ENCODE peak calls at places on chromosomes 5 and 9, in seven cellular contexts. W, G, Z, M, P, V and U are unnamed samples.

GRCh38 chr9:126635661-126636439 is 22.1 kb downstream of the LMX1B start:
- DNase-seq in W (no peak), G (peak), Z (no peak), M (peak), P (no peak), V (no peak), U (no peak)

GRCh38 chr5:32115985-32116384 is 58.1 kb downstream of the GOLPH3 start:
- DNase-seq in W (no peak), G (peak), Z (no peak), M (no peak), P (no peak), V (no peak), U (no peak)

GRCh38 chr9:75185585-75186170 is 97.4 kb downstream of the OSTF1 start:
- DNase-seq in W (no peak), G (peak), Z (peak), M (peak), P (peak), V (peak), U (peak)

GRCh38 chr5:72302171-72302570 is 17.9 kb downstream of the MRPS27 start:
- DNase-seq in W (no peak), G (peak), Z (peak), M (peak), P (no peak), V (no peak), U (peak)

GRCh38 chr5:173468821-173469251 is 140.6 kb upstream of the STC2 start:
- DNase-seq in W (peak), G (no peak), Z (no peak), M (no peak), P (peak), V (peak), U (no peak)

GRCh38 chr9:106583751-106584150 is 279.2 kb upstream of the ZNF462 start:
- DNase-seq in W (no peak), G (no peak), Z (no peak), M (no peak), P (no peak), V (no peak), U (no peak)

GRCh38 chr5:88203977-88204735 is 64.5 kb downstream of the TMEM161B start:
- DNase-seq in W (peak), G (peak), Z (peak), M (no peak), P (no peak), V (no peak), U (no peak)

GRCh38 chr5:6545770-6546690 is 86.8 kb downstream of the NSUN2 start:
- DNase-seq in W (no peak), G (no peak), Z (no peak), M (no peak), P (no peak), V (no peak), U (no peak)

DNA sequence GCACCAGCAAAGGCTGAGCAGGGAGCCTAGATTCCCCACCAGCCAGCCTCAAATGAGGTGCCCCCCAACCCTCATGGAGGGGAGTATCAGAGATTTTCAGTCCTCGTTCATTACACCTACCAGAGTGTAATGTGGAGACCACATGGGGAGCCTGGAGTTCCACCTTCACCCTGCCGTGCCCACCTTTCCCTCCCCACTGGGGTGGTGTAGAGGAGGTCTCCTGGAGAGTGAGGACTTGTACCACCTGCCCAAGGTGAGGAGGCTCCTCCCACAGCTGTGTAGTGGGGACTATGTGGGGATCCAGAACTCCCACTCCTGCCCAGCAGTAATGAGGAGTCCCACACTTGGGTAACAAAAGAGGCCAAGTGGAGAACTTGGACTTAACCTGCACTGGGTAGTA is 221.8 kb downstream of the SAXO1 start:
- DNase-seq in W (no peak), G (no peak), Z (no peak), M (no peak), P (no peak), V (no peak), U (no peak)
- H4K8ac ChIP-seq in W (no peak), G (no peak), Z (no peak), M (no peak), P (no peak), V (no peak), U (no peak)

DNA sequence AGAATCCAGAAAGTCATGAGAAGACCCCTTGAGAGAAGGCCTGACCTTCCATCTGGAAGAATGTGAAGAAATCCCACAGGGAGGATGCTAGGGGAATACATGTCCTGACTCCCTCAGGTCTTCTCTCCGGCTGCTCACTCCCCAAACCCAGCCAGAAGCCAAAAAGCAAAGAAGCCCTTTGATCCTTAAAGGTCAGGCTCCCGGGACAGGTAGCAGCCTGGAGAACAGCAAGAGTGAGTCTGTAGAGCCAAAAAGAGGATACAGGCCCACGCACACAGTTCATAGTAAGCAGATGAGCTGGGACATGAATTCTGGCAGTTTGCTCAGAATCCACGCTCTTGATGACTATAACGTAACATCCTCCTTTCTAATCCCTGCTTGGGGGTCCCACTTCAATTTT is 72.1 kb upstream of the SLC44A1 start:
- DNase-seq in W (no peak), G (no peak), Z (no peak), M (no peak), P (no peak), V (no peak), U (no peak)
- H4K8ac ChIP-seq in W (no peak), G (no peak), Z (no peak), M (no peak), P (no peak), V (no peak), U (no peak)

GRCh38 chr5:148012806-148013205 is 51.0 kb upstream of the SPINK5 start:
- DNase-seq in W (no peak), G (no peak), Z (no peak), M (no peak), P (no peak), V (no peak), U (no peak)

GRCh38 chr5:148014276-148014675 is 49.5 kb upstream of the SPINK5 start:
- DNase-seq in W (no peak), G (no peak), Z (no peak), M (no peak), P (peak), V (no peak), U (no peak)

GRCh38 chr5:148005788-148006520 is 57.8 kb upstream of the SPINK5 start:
- DNase-seq in W (peak), G (peak), Z (no peak), M (peak), P (no peak), V (no peak), U (peak)

GRCh38 chr5:148011407-148012124 is 52.2 kb upstream of the SPINK5 start:
- DNase-seq in W (peak), G (peak), Z (no peak), M (no peak), P (peak), V (peak), U (no peak)
- H4K8ac ChIP-seq in W (no peak), G (no peak), Z (no peak), M (no peak), P (no peak), V (no peak), U (no peak)

DNA sequence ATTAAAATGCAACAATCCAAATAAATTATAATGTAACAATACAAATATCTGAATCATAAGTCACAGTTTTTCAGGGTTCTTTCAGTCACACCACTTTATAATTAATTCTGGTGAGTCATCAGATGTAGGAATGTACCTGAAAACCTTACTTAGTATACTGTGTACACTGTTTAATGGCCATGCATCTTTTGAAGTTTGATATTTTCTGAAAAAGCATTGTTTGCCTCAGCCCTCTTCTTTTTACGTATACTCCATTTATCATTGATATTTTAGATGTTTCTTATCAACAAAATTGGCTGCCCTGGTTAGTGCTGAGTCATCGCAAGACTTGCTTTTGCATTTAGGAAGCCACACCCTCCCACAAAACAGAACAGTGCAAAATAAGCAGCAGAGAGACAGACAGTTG is 218.6 kb downstream of the PJA2 start:
- DNase-seq in W (peak), G (peak), Z (no peak), M (no peak), P (peak), V (no peak), U (no peak)
- H4K8ac ChIP-seq in W (no peak), G (no peak), Z (no peak), M (no peak), P (no peak), V (no peak), U (no peak)